ENCODE peak calls at places on chromosomes 2 and 18, in six cellular contexts. A is heart right ventricle, O is tibial artery, D is heart left ventricle, P is BE2C, L is left ventricle myocardium inferior. Q is an unnamed sample.

GRCh38 chr18:56152547-56152946 is 485.8 kb downstream of the TXNL1 start:
- DNase-seq in A (no peak), O (no peak), D (no peak), P (no peak), L (no peak), Q (no peak)

GRCh38 chr2:234879671-234880455 is 72.0 kb upstream of the SH3BP4 start:
- DNase-seq in A (no peak), O (no peak), D (no peak), P (no peak), L (no peak), Q (peak; percentile 59)

GRCh38 chr2:100721693-100722092 is 98.2 kb upstream of the NPAS2 start:
- DNase-seq in A (no peak), O (no peak), D (no peak), P (no peak), L (no peak), Q (no peak)

GRCh38 chr2:84807063-84807485 is 73.8 kb downstream of the TRABD2A start:
- DNase-seq in A (no peak), O (no peak), D (no peak), P (no peak), L (no peak), Q (peak; percentile 95)

GRCh38 chr2:109685453-109685852 is 71.3 kb downstream of the SOWAHC start:
- DNase-seq in A (no peak), O (peak; percentile 15), D (no peak), P (no peak), L (no peak), Q (no peak)

GRCh38 chr18:2948038-2948437 is 64.9 kb downstream of the LPIN2 start:
- DNase-seq in A (no peak), O (no peak), D (no peak), P (no peak), L (no peak), Q (peak; percentile 86)

GRCh38 chr2:146576301-146576700 is 1268.5 kb upstream of the ACVR2A start:
- DNase-seq in A (no peak), O (no peak), D (no peak), P (peak; percentile 4), L (no peak), Q (peak; percentile 41)

GRCh38 chr2:19367346-19367745 is 8.9 kb upstream of the OSR1 start:
- DNase-seq in A (no peak), O (no peak), D (no peak), P (no peak), L (no peak), Q (no peak)

GRCh38 chr2:120539937-120540718 is 194.2 kb downstream of the INHBB start:
- DNase-seq in A (peak; percentile 72), O (peak; percentile 97), D (peak; percentile 66), P (peak; percentile 61), L (peak; percentile 66), Q (peak; percentile 96)

GRCh38 chr2:84865181-84865783 is 15.6 kb downstream of the TRABD2A start:
- DNase-seq in A (no peak), O (no peak), D (no peak), P (no peak), L (no peak), Q (peak; percentile 49)

GRCh38 chr2:36367497-36368353 is 12.1 kb downstream of the CRIM1 start:
- DNase-seq in A (no peak), O (no peak), D (no peak), P (no peak), L (no peak), Q (peak; percentile 52)

GRCh38 chr18:48923746-48924580 is 26.8 kb downstream of the SMAD7 start:
- DNase-seq in A (no peak), O (peak; percentile 64), D (no peak), P (no peak), L (no peak), Q (peak; percentile 57)

GRCh38 chr2:137961602-137962001 is 2.7 kb upstream of the HNMT start:
- DNase-seq in A (no peak), O (no peak), D (no peak), P (no peak), L (no peak), Q (no peak)

GRCh38 chr2:47225061-47225783 is 70.1 kb upstream of the STPG4 start:
- DNase-seq in A (peak; percentile 75), O (peak; percentile 71), D (peak; percentile 79), P (peak; percentile 89), L (peak; percentile 73), Q (peak; percentile 93)

GRCh38 chr2:198309673-198310280 is 505.4 kb downstream of the PLCL1 start:
- DNase-seq in A (no peak), O (no peak), D (no peak), P (peak; percentile 50), L (no peak), Q (peak; percentile 63)

GRCh38 chr18:26709897-26710296 is 155.6 kb downstream of the AQP4 start:
- DNase-seq in A (no peak), O (no peak), D (no peak), P (no peak), L (no peak), Q (no peak)

GRCh38 chr2:201109186-201109585 is 6.8 kb upstream of the CFLAR start:
- DNase-seq in A (no peak), O (no peak), D (no peak), P (no peak), L (no peak), Q (no peak)

GRCh38 chr2:10245661-10246060 is 57.0 kb upstream of the HPCAL1 start:
- DNase-seq in A (no peak), O (peak; percentile 43), D (no peak), P (no peak), L (peak; percentile 6), Q (no peak)

GRCh38 chr2:190978389-190979053 is 35.5 kb downstream of the STAT1 start:
- DNase-seq in A (no peak), O (no peak), D (no peak), P (no peak), L (no peak), Q (peak; percentile 44)

GRCh38 chr2:158443613-158444012 is 12.9 kb downstream of the CCDC148 start:
- DNase-seq in A (no peak), O (no peak), D (no peak), P (no peak), L (no peak), Q (no peak)

GRCh38 chr2:80489718-80490117 is 185.2 kb upstream of the LRRTM1 start:
- DNase-seq in A (no peak), O (no peak), D (no peak), P (no peak), L (no peak), Q (peak; percentile 35)

GRCh38 chr2:16613475-16613874 is 52.2 kb downstream of the CYRIA start:
- DNase-seq in A (no peak), O (no peak), D (no peak), P (no peak), L (no peak), Q (peak; percentile 52)
- TF ChIP-seq CTCF in A (peak; percentile 49), O (peak; percentile 34), D (peak; percentile 44), P (peak; percentile 49), L (peak; percentile 67), Q (peak; percentile 33)

GRCh38 chr2:133503323-133503722 is 64.9 kb downstream of the NCKAP5 start:
- DNase-seq in A (no peak), O (no peak), D (no peak), P (no peak), L (no peak), Q (no peak)
- H3K4me3 ChIP-seq in A (no peak overlapping the region), O (no peak overlapping the region), D (no peak overlapping the region), P (no peak overlapping the region), L (no peak overlapping the region), Q (no peak overlapping the region)

GRCh38 chr2:88187038-88187676 is 17.0 kb downstream of the THNSL2 start:
- DNase-seq in A (peak; percentile 54), O (no peak), D (peak; percentile 41), P (peak; percentile 64), L (peak; percentile 61), Q (peak; percentile 40)

GRCh38 chr2:88188741-88189140 is 18.6 kb downstream of the THNSL2 start:
- DNase-seq in A (no peak), O (no peak), D (no peak), P (no peak), L (no peak), Q (peak; percentile 10)

GRCh38 chr2:88190808-88191721 is 20.9 kb downstream of the THNSL2 start:
- DNase-seq in A (no peak), O (no peak), D (no peak), P (peak; percentile 30), L (no peak), Q (peak; percentile 23)

GRCh38 chr2:88185480-88185879 is 15.3 kb downstream of the THNSL2 start:
- DNase-seq in A (no peak), O (no peak), D (no peak), P (no peak), L (no peak), Q (no peak)

GRCh38 chr2:88187927-88188326 is 17.8 kb downstream of the THNSL2 start:
- DNase-seq in A (no peak), O (no peak), D (no peak), P (peak; percentile 11), L (no peak), Q (no peak)
- TF ChIP-seq CTCF in A (no peak), O (no peak), D (no peak), P (peak; percentile 14), L (peak; percentile 26), Q (no peak)

DNA sequence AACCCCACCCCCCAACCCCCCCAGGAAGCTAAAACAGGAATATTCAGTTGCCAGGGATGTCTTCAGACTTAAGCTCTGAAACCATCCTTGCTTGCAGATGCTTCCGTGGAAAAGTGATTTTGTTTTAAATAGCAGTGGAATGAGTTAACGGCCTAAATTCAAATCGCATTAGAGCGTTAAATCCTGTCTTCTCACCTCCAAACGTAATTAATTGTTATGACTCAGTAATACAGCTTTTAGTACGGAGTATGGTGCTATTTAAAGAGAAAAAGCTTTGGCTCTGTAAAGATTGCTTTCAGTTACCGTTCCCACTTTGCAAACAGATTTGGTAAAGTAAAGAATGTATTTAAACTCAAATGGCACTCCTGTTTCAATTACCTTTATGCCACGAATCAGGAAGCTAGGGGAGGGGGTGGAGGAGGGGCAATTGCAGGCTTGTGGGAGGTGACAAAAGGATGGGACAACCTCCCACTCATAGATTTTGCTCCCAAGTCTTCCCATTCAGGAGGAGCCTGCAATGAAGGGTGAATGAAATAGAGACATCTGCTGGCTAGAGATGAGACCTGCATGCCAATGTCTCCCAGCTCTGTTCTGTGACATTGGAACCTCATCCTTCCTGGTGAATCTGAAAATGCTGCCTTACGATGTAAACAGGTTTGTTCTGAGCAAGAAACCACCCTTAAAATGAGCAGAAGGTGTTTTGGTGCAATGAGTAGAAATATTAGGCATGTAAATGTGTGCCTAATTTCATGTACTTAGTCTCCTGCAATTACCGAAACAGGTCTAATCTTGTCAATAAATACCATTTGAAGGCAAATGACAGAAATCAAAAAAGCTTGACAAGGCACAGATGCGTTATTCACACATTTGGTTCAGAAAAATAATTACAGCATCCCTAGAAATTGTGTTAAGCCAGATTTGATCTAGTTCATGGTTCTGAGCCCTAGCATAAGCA is 2.6 kb upstream of the PID1 start:
- DNase-seq in A (peak; percentile 16), O (no peak), D (peak; percentile 40), P (peak; percentile 26), L (peak; percentile 24), Q (peak; percentile 90)
- H3K4me3 ChIP-seq in A (peak overlapping the region; percentile 43), O (peak overlapping the region; percentile 18), D (no peak overlapping the region), P (no peak overlapping the region), L (peak overlapping the region; percentile 50), Q (peak overlapping the region; percentile 16)

DNA sequence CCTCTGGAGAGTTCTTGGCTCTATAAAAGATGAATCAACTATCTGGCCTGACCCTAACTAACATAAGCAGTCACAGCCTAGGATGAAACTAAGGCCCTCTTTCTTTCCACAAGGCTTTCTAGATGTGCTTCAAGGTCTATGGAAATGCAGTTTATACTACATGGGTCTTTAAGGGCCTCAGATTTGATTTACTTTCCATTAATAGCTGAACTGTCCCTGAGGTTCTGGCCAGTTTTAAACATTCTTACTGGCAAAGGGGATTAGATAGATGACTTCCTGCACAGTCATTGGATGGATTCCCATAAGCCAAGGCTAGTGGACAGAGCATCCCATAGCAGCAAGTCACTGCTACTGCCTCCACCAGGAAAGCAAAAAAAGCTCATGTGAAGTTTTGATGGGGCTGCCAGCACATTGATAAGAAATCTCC is 38.1 kb upstream of the LCLAT1 start:
- DNase-seq in A (no peak), O (no peak), D (no peak), P (no peak), L (no peak), Q (peak; percentile 39)
- TF ChIP-seq CTCF in A (no peak), O (no peak), D (peak; percentile 10), P (no peak), L (no peak), Q (no peak)

Q was measured in cardiac fibroblast.